ENCODE peak calls at places on chromosomes 16 and 17, in nine cellular contexts. V, O, Q, C, Y, J, H, P and L are unnamed samples.

GRCh38 chr16:77785365-77785764 is 3.0 kb upstream of the VAT1L start:
- DNase-seq in Y (no peak), C (no peak), Q (no peak), H (no peak), J (no peak), O (no peak), V (no peak), P (no peak), L (no peak)

GRCh38 chr16:65200374-65200773 is 78.5 kb upstream of the CDH11 start:
- DNase-seq in C (no peak), Y (no peak), P (no peak), V (no peak), Q (no peak), J (no peak), H (no peak), O (no peak), L (no peak)

GRCh38 chr16:71479420-71479819 is 9.7 kb downstream of the ZNF19 start:
- DNase-seq in H (no peak), V (no peak), Y (no peak), Q (no peak), O (no peak), C (no peak), J (peak), P (no peak), L (peak)

GRCh38 chr16:87207965-87208364 is 109.2 kb downstream of the C16orf95 start:
- DNase-seq in H (no peak), P (no peak), J (no peak), C (no peak), V (no peak), Y (no peak), O (no peak), Q (no peak), L (peak)

GRCh38 chr17:76171701-76172100 is 30.7 kb upstream of the FOXJ1 start:
- DNase-seq in Q (no peak), V (no peak), O (no peak), C (no peak), H (no peak), P (no peak), J (no peak), Y (no peak), L (no peak)

GRCh38 chr16:85639529-85640253 is 26.6 kb downstream of the GSE1 start:
- DNase-seq in C (no peak), J (peak), O (no peak), Y (no peak), P (peak), V (no peak), Q (no peak), H (no peak), L (no peak)

GRCh38 chr16:77856455-77857138 is 68.2 kb downstream of the VAT1L start:
- DNase-seq in P (no peak), V (no peak), Q (no peak), C (no peak), J (no peak), Y (no peak), O (no peak), H (no peak), L (no peak)

GRCh38 chr16:768428-768827 is 7.9 kb downstream of the MSLN start:
- DNase-seq in C (no peak), J (no peak), Q (no peak), H (no peak), O (no peak), Y (no peak), V (no peak), P (no peak), L (no peak)

GRCh38 chr16:15865742-15866141 is 8.9 kb upstream of the MYH11 start:
- DNase-seq in P (no peak), O (no peak), Y (no peak), Q (no peak), V (no peak), H (peak), J (no peak), C (no peak), L (no peak)

GRCh38 chr17:76492989-76493501 is 8.2 kb downstream of the RHBDF2 start:
- DNase-seq in C (peak), V (peak), O (peak), Q (peak), H (peak), J (no peak), P (peak), Y (no peak), L (peak)

GRCh38 chr17:19905514-19905913 is 37.8 kb upstream of the ULK2 start:
- DNase-seq in Q (no peak), J (no peak), P (no peak), V (no peak), Y (no peak), H (no peak), O (no peak), C (no peak), L (no peak)

GRCh38 chr17:40497704-40498103 is 3.7 kb downstream of the TNS4 start:
- DNase-seq in Y (no peak), J (no peak), V (no peak), P (no peak), C (no peak), H (no peak), O (no peak), Q (peak), L (peak)

GRCh38 chr17:5184284-5184683 is 7.4 kb downstream of the ZNF594 start:
- DNase-seq in Y (no peak), H (no peak), V (no peak), P (no peak), O (no peak), Q (no peak), J (no peak), C (no peak), L (no peak)

GRCh38 chr16:56628486-56629035 is 3.0 kb downstream of the MT1E start:
- DNase-seq in Q (no peak), V (no peak), O (no peak), C (no peak), J (no peak), P (no peak), Y (no peak), H (no peak), L (peak)

GRCh38 chr17:76076765-76077581 is 2.0 kb upstream of the ZACN start:
- DNase-seq in V (no peak), O (peak), H (no peak), Y (no peak), P (no peak), C (no peak), J (no peak), Q (no peak), L (peak)

GRCh38 chr17:38893612-38894011 is 23.8 kb downstream of the LASP1 start:
- DNase-seq in J (no peak), P (no peak), O (peak), Q (peak), Y (no peak), H (peak), V (no peak), C (no peak), L (peak)

GRCh38 chr17:17675925-17676534 is 5.2 kb upstream of the RAI1 start:
- DNase-seq in Y (no peak), V (no peak), J (no peak), C (no peak), Q (no peak), O (peak), P (no peak), H (peak), L (peak)

GRCh38 chr17:50638851-50639767 is 4.4 kb downstream of the ABCC3 start:
- DNase-seq in P (peak), J (peak), O (peak), Q (peak), Y (peak), H (peak), V (peak), C (peak), L (peak)

GRCh38 chr16:27532088-27532810 is 17.5 kb downstream of the GTF3C1 start:
- DNase-seq in Y (no peak), V (no peak), Q (no peak), O (peak), P (no peak), J (no peak), H (no peak), C (no peak), L (no peak)

GRCh38 chr16:1466054-1466453 is 8.8 kb downstream of the CLCN7 start:
- DNase-seq in O (no peak), V (no peak), Q (no peak), H (no peak), J (no peak), Y (no peak), P (no peak), C (no peak), L (no peak)

GRCh38 chr17:16649585-16649984 is 4.1 kb downstream of the ZNF624 start:
- DNase-seq in C (no peak), Q (no peak), P (no peak), H (no peak), V (no peak), O (no peak), Y (no peak), J (no peak), L (no peak)

GRCh38 chr16:21997693-21998480 is 3.0 kb downstream of the PDZD9 start:
- DNase-seq in Q (no peak), P (no peak), C (no peak), H (no peak), Y (no peak), O (no peak), V (no peak), J (no peak), L (no peak)

GRCh38 chr16:82425661-82426060 is 201.1 kb upstream of the CDH13 start:
- DNase-seq in J (no peak), H (peak), C (no peak), P (no peak), O (no peak), Y (no peak), Q (no peak), V (no peak), L (peak)

GRCh38 chr16:2713985-2714774 is 5.8 kb downstream of the PRSS27 start:
- DNase-seq in O (peak), Y (no peak), V (no peak), H (no peak), Q (peak), P (no peak), J (peak), C (no peak), L (no peak)

GRCh38 chr16:77457046-77457445 is 22.2 kb upstream of the ADAMTS18 start:
- DNase-seq in C (no peak), Y (no peak), P (no peak), H (peak), O (no peak), Q (no peak), J (no peak), V (no peak), L (peak)

GRCh38 chr17:19238167-19238505 is 970 bp downstream of the EPN2 start:
- DNase-seq in Q (peak), H (no peak), V (no peak), C (peak), P (no peak), O (peak), Y (peak), J (peak), L (no peak)

GRCh38 chr17:78915872-78916632 is 9.1 kb downstream of the TIMP2 start:
- DNase-seq in Y (no peak), O (peak), J (no peak), Q (peak), P (peak), H (peak), V (peak), C (peak), L (peak)

GRCh38 chr17:13311301-13311700 is 290.4 kb downstream of the HS3ST3A1 start:
- DNase-seq in V (no peak), P (no peak), Y (no peak), H (peak), Q (no peak), J (no peak), O (no peak), C (no peak), L (peak)

DNA sequence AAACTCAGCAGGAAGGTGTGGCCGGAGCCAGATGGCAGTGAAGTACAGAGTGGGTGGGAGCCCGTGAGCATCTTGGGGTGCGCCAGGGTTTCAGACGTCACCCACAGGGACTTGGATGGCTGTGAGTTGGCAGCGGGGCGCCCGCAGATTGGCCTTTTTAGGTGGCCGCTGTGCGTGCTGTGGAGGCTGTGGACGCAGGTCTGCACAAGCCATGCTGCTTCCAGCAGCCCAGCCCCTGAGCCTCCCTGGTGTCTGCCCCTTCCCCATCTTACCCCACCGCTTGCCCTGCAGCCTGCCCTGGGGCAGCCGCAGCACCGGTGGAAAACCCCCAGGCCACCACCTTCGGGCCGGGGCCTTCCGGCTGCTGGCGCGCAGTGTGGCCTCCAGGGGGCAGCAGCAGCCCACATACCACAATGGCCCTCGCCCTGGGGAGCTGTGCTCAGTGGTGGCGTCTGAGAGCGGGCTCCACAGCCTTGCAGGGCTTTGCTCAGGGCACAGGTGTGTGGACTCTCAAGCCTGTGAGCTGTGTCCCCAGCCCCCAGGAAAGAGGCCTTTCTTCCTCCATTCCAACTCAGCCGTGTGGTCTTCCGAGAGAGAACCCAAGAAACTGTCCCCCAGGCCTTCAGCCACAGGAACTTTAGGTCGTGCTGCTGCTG is 11.8 kb downstream of the ENDOV start:
- DNase-seq in V (peak), Y (peak), Q (peak), P (peak), O (peak), H (peak), J (peak), C (peak), L (peak)
- TF ChIP-seq CTCF in V (peak), Y (peak), Q (peak), P (peak), O (peak), H (peak), J (peak), C (peak), L (peak)

GRCh38 chr17:36728030-36728991 is 126.9 kb downstream of the MRM1 start:
- DNase-seq in C (no peak), Y (no peak), O (no peak), Q (no peak), P (no peak), J (peak), V (no peak), H (no peak), L (no peak)
- H3K4me3 ChIP-seq in C (no peak), Y (no peak), O (no peak), Q (no peak), P (no peak), J (peak), V (no peak), H (no peak), L (no peak)

GRCh38 chr17:28720247-28720996 is 637 bp downstream of the RPL23A start:
- DNase-seq in O (no peak), Q (no peak), V (no peak), Y (no peak), C (no peak), P (no peak), J (no peak), H (no peak), L (no peak)
- TF ChIP-seq CTCF in O (no peak), Q (no peak), V (no peak), Y (no peak), C (no peak), P (no peak), J (peak), H (no peak), L (no peak)

GRCh38 chr17:45941395-45941794 is 47.0 kb downstream of the MAPT start:
- DNase-seq in O (no peak), J (no peak), H (no peak), V (no peak), C (no peak), P (no peak), Y (no peak), Q (no peak), L (no peak)
- H3K4me3 ChIP-seq in O (no peak), J (no peak), H (no peak), V (no peak), C (no peak), P (no peak), Y (no peak), Q (no peak), L (no peak)

DNA sequence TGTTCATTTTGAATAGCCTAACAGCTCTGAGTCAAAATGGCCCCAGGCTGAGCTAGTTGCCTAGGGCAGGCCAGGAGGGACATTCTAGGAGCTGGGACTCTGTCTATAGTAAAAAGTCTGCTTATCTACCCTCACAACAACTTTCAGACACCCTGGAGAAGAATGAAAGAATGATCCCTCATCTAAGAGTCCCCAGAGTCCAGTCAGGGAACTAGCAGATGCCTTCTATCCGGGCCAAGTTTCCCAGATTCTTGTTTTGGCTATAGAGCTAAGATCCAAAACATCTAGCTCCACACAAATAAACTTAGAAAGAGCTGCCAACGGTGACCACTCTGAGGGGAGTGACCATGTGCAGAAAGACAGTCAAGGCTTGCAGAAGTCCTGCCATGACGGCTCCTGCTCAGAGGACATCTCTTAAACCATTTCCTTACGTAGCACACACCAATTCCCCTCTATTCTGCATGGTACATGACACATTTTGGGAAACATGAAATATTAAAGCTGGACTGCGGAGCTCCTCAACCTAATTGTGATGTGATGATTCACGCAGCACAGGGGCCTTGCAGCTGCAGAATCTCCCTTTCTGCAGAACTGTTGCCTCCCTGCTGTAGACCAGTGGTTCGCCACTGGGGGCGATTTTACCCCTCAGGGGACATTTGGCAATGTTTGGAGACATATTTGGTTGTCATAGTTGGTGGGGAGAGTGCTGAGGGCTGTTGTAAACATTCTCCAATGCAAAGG is 24.2 kb downstream of the FAM20A start:
- DNase-seq in V (peak), C (no peak), Q (no peak), Y (peak), J (no peak), H (no peak), P (no peak), O (no peak), L (peak)
- TF ChIP-seq CTCF in V (no peak), C (no peak), Q (no peak), Y (no peak), J (no peak), H (peak), P (no peak), O (no peak), L (peak)

GRCh38 chr16:49640606-49641005 is 215.3 kb downstream of the ZNF423 start:
- DNase-seq in J (peak), O (peak), H (peak), V (no peak), C (no peak), Q (no peak), Y (no peak), P (no peak), L (no peak)

GRCh38 chr16:49637933-49638695 is 217.8 kb downstream of the ZNF423 start:
- DNase-seq in O (peak), Y (no peak), C (peak), Q (no peak), H (no peak), V (no peak), J (no peak), P (no peak), L (no peak)

GRCh38 chr16:49641250-49641649 is 214.7 kb downstream of the ZNF423 start:
- DNase-seq in Y (no peak), H (no peak), J (no peak), P (no peak), V (no peak), Q (no peak), C (no peak), O (peak), L (no peak)

GRCh38 chr16:49638696-49639629 is 216.9 kb downstream of the ZNF423 start:
- DNase-seq in C (no peak), V (no peak), H (no peak), P (no peak), Q (no peak), J (no peak), O (peak), Y (no peak), L (no peak)

DNA sequence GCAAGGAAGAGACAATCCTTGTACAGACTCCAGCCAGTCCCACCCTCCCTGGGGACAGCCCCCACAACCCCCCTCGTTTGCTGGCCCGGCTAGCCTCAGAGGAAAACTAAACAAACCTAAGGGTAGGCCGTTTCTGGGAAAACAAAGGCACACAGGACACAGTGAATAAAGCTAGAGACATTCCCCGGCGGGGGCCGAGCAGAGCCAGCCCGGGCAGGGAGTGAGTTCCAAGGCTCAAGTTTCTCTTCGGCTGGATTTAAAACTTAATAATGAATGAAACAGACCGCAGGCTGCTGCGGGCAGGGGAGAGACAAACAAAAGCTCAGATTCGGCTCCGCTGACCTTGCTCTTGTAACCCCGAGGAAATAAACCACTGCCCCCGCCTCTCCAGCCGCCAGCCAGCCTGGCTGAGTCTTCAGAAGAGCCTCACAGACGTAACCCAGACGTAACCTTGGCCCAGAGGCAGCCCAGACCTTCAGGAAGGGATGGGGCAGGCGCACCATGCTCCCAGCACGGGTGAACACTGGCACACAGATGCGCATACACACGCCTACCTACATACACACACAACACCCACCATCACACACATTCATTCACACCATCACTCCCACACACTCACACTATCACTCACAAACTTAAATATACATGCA is 216.0 kb downstream of the ZNF423 start:
- DNase-seq in P (no peak), C (no peak), O (peak), H (peak), Y (peak), V (no peak), Q (no peak), J (peak), L (peak)
- H3K4me3 ChIP-seq in P (no peak), C (no peak), O (no peak), H (no peak), Y (no peak), V (no peak), Q (no peak), J (no peak), L (no peak)

GRCh38 chr17:8651013-8651412 is 20.5 kb upstream of the MYH10 start:
- DNase-seq in J (no peak), C (no peak), V (no peak), Y (no peak), Q (no peak), H (no peak), O (no peak), P (no peak), L (no peak)
- TF ChIP-seq CTCF in J (no peak), C (no peak), V (no peak), Y (no peak), Q (no peak), H (no peak), O (no peak), P (peak), L (no peak)

GRCh38 chr17:848402-848801 is 66.2 kb downstream of the MRM3 start:
- DNase-seq in Q (no peak), O (no peak), P (no peak), V (no peak), C (no peak), Y (no peak), J (no peak), H (no peak), L (no peak)

GRCh38 chr17:851986-852385 is 69.8 kb downstream of the MRM3 start:
- DNase-seq in C (no peak), P (no peak), J (no peak), V (no peak), Y (no peak), Q (no peak), O (no peak), H (no peak), L (no peak)

GRCh38 chr17:850086-850827 is 68.1 kb downstream of the MRM3 start:
- DNase-seq in C (no peak), Q (no peak), V (no peak), O (no peak), H (no peak), P (no peak), J (no peak), Y (no peak), L (no peak)

GRCh38 chr17:846901-847777 is 65.0 kb downstream of the MRM3 start:
- DNase-seq in Q (no peak), O (no peak), P (no peak), H (peak), J (no peak), V (no peak), C (no peak), Y (no peak), L (no peak)

GRCh38 chr17:850828-851759 is 68.9 kb downstream of the MRM3 start:
- DNase-seq in H (no peak), Q (no peak), C (no peak), Y (peak), P (peak), V (no peak), O (no peak), J (no peak), L (peak)
- H3K4me3 ChIP-seq in H (peak), Q (no peak), C (no peak), Y (no peak), P (peak), V (no peak), O (no peak), J (no peak), L (no peak)